ENCODE peak calls at places on chromosomes 1 and 21, in four cellular contexts. U is mesenchymal stem cell, G is Peyer's patch, C is SJSA1. N is an unnamed sample.

GRCh38 chr1:17520473-17521319 is 18.8 kb upstream of the ARHGEF10L start:
- DNase-seq in U (no peak), G (no peak), C (no peak), N (no peak)

GRCh38 chr1:111286912-111287311 is 3.7 kb upstream of the CHIA start:
- DNase-seq in U (no peak), G (no peak), C (no peak), N (no peak)

GRCh38 chr1:99704356-99704816 is 58.5 kb downstream of the PALMD start:
- DNase-seq in U (no peak), G (no peak), C (no peak), N (no peak)

GRCh38 chr1:24929091-24929875 is 793 bp downstream of the RUNX3 start:
- DNase-seq in U (no peak), G (peak; percentile 77), C (no peak), N (no peak)

GRCh38 chr1:225866061-225866844 is 15.9 kb downstream of the TMEM63A start:
- DNase-seq in U (peak; percentile 54), G (no peak), C (peak; percentile 63), N (no peak)

GRCh38 chr21:41504030-41504429 is 3.9 kb downstream of the TMPRSS2 start:
- DNase-seq in U (no peak), G (no peak), C (no peak), N (peak; percentile 55)

GRCh38 chr1:20318521-20318920 is 27.8 kb downstream of the VWA5B1 start:
- DNase-seq in U (no peak), G (no peak), C (no peak), N (no peak)

GRCh38 chr1:26449868-26450267 is 17.7 kb downstream of the DHDDS start:
- DNase-seq in U (no peak), G (no peak), C (no peak), N (no peak)

GRCh38 chr1:86499987-86500593 is 31.4 kb downstream of the CLCA1 start:
- DNase-seq in U (peak; percentile 40), G (no peak), C (no peak), N (no peak)

GRCh38 chr21:46116846-46117585 is 19.1 kb downstream of the COL6A2 start:
- DNase-seq in U (peak; percentile 34), G (peak; percentile 32), C (no peak), N (no peak)